ENCODE peak calls at places on chromosomes 13 and 19, in four cellular contexts. B, R, X and O are unnamed samples.

GRCh38 chr13:109680288-109680687 is 106.1 kb downstream of the IRS2 start:
- DNase-seq in B (no peak), X (no peak), R (no peak), O (no peak)

GRCh38 chr13:51795419-51795818 is 8.5 kb downstream of the DHRS12 start:
- DNase-seq in B (no peak), X (no peak), R (no peak), O (no peak)

GRCh38 chr13:28754698-28755545 is 36.2 kb upstream of the SLC46A3 start:
- DNase-seq in B (peak), R (no peak), X (peak), O (peak)

GRCh38 chr19:15161028-15161984 is 39.5 kb downstream of the NOTCH3 start:
- DNase-seq in R (no peak), B (peak), X (no peak), O (peak)

GRCh38 chr13:52127783-52128702 is 830 bp downstream of the NEK5 start:
- DNase-seq in X (peak), B (peak), R (peak), O (peak)

GRCh38 chr13:96632536-96633320 is 361.5 kb downstream of the OXGR1 start:
- DNase-seq in X (no peak), B (no peak), R (no peak), O (no peak)

GRCh38 chr13:30910676-30911075 is 4.6 kb downstream of the MEDAG start:
- DNase-seq in B (no peak), R (no peak), X (no peak), O (no peak)

GRCh38 chr13:31909889-31910551 is 121.6 kb upstream of the FRY start:
- DNase-seq in R (peak), X (no peak), B (peak), O (peak)

GRCh38 chr19:57675881-57676280 is 5.9 kb upstream of the ZNF551 start:
- DNase-seq in B (no peak), R (no peak), X (no peak), O (no peak)

GRCh38 chr13:76533251-76533650 is 353.0 kb downstream of the KCTD12 start:
- DNase-seq in B (peak), X (no peak), R (no peak), O (no peak)

GRCh38 chr19:16134510-16134909 is 9.0 kb upstream of the HSH2D start:
- DNase-seq in B (no peak), R (peak), X (no peak), O (no peak)

GRCh38 chr19:9789066-9789465 is 20.5 kb upstream of the ZNF846 start:
- DNase-seq in B (no peak), X (no peak), R (no peak), O (peak)

GRCh38 chr13:94209110-94209509 is 270.4 kb downstream of the DCT start:
- DNase-seq in X (no peak), B (no peak), R (no peak), O (no peak)

GRCh38 chr19:54415901-54416621 is 797 bp downstream of the TTYH1 start:
- DNase-seq in B (no peak), X (peak), R (no peak), O (no peak)

GRCh38 chr19:46746281-46746965 is at the start of gene STRN4:
- DNase-seq in B (no peak), R (no peak), X (peak), O (peak)

GRCh38 chr13:36475468-36475867 is 43.2 kb downstream of the CCNA1 start:
- DNase-seq in B (no peak), X (no peak), R (no peak), O (peak)

GRCh38 chr13:47112205-47112896 is 215.5 kb upstream of the HTR2A start:
- DNase-seq in R (no peak), B (no peak), X (no peak), O (peak)

GRCh38 chr13:40344270-40345148 is 321.9 kb downstream of the FOXO1 start:
- DNase-seq in X (peak), R (peak), B (no peak), O (no peak)

GRCh38 chr13:50159613-50160012 is 144.4 kb downstream of the KCNRG start:
- DNase-seq in R (no peak), B (no peak), X (no peak), O (no peak)

GRCh38 chr13:109146912-109147624 is 517.7 kb downstream of the MYO16 start:
- DNase-seq in X (no peak), B (peak), R (no peak), O (no peak)

GRCh38 chr19:50384685-50385535 is 763 bp downstream of the POLD1 start:
- DNase-seq in X (no peak), B (peak), R (no peak), O (peak)

GRCh38 chr19:43572172-43572588 is 3.1 kb downstream of the XRCC1 start:
- DNase-seq in X (no peak), B (no peak), R (no peak), O (no peak)

GRCh38 chr13:76982051-76982450 is 9.8 kb upstream of the CLN5 start:
- DNase-seq in R (no peak), X (no peak), B (no peak), O (no peak)

GRCh38 chr13:66794340-66795031 is 435.6 kb downstream of the PCDH9 start:
- DNase-seq in X (no peak), R (no peak), B (no peak), O (peak)

GRCh38 chr19:55620410-55620809 is 4.0 kb downstream of the ZNF784 start:
- DNase-seq in R (no peak), B (peak), X (no peak), O (no peak)
- TF ChIP-seq CHD1 in R (no peak), B (no peak), X (no peak), O (no peak)

GRCh38 chr13:111126509-111126908 is 11.4 kb downstream of the ARHGEF7 start:
- DNase-seq in B (no peak), R (no peak), X (no peak), O (no peak)
- TF ChIP-seq CHD1 in B (no peak), R (no peak), X (no peak), O (no peak)

DNA sequence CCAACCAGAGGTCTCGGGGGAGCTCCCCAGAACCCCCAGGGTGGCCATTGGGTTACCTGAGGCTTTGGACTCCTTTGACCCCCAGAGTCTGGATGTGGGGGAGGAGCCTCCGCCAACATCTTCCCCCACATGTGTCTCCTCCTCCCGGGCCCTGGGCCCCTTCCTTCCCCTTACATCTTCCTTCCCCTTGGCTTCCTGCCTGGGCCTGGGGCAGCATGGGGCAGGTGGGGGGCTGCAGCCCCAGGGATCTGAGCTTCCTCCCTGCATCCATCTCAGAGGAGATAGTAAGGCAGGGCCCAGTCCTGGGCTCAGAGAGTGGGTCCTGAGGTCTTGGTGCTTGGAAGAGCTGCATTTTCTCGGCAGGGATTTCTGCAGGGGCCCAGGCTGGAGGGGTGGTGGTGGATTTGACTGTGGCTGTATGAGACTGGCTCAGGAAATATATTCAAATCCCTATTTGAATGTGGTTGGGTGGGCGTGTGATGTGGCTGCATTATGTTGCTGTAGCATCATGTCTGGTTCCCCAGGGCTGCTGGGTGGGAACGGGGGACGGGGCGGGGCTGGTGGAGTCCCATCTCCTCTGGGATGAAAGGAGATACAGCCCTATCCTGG is 919 bp downstream of the VAV1 start:
- DNase-seq in X (no peak), R (peak), B (no peak), O (no peak)
- TF ChIP-seq CHD1 in X (no peak), R (no peak), B (no peak), O (no peak)

GRCh38 chr13:111659842-111660241 is 339.4 kb downstream of the TEX29 start:
- DNase-seq in R (no peak), X (peak), B (no peak), O (no peak)

GRCh38 chr13:111657013-111657412 is 336.6 kb downstream of the TEX29 start:
- DNase-seq in X (no peak), R (no peak), B (no peak), O (no peak)

GRCh38 chr13:111659236-111659635 is 338.8 kb downstream of the TEX29 start:
- DNase-seq in X (no peak), B (no peak), R (no peak), O (no peak)

GRCh38 chr13:111656439-111656838 is 336.0 kb downstream of the TEX29 start:
- DNase-seq in X (no peak), B (no peak), R (no peak), O (no peak)

GRCh38 chr13:111658150-111659100 is 338.0 kb downstream of the TEX29 start:
- DNase-seq in X (peak), R (no peak), B (no peak), O (no peak)
- TF ChIP-seq CHD1 in X (no peak), R (no peak), B (no peak), O (no peak)

DNA sequence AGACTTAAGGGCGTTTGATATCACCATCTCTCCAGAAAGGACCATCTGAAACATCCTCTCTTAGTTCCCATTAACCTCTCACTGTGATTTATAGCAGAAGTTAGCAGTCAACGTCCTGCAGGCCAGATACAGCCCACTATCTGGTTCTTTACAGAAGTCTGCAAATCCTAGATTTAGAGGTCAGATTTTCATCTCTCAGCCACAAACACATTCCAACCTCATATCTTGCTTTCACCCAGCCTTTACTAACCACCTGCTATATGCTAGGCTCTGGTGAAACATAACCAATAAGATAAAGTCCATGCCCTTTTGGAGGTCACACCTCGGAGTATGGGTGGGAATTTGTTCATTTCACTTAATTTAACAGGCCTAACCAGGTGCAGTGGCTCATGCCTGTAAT is 76.8 kb upstream of the CACNA1A start:
- DNase-seq in X (no peak), B (no peak), R (no peak), O (no peak)
- TF ChIP-seq CHD1 in X (no peak), B (no peak), R (no peak), O (no peak)

GRCh38 chr19:2335848-2336247 is 7.4 kb downstream of the SPPL2B start:
- DNase-seq in B (no peak), X (no peak), R (no peak), O (no peak)

GRCh38 chr19:2333807-2334211 is 5.3 kb downstream of the SPPL2B start:
- DNase-seq in R (no peak), X (peak), B (no peak), O (no peak)

GRCh38 chr19:2334986-2335846 is 6.7 kb downstream of the SPPL2B start:
- DNase-seq in B (no peak), X (peak), R (no peak), O (no peak)

GRCh38 chr19:2333027-2333806 is 4.7 kb downstream of the SPPL2B start:
- DNase-seq in B (no peak), X (peak), R (no peak), O (no peak)

GRCh38 chr19:2334426-2334825 is 5.9 kb downstream of the SPPL2B start:
- DNase-seq in R (no peak), X (no peak), B (no peak), O (no peak)
- TF ChIP-seq CHD1 in R (no peak), X (no peak), B (no peak), O (no peak)

GRCh38 chr19:45396389-45397260 is 8.2 kb downstream of the PPP1R13L start:
- DNase-seq in B (no peak), R (no peak), X (peak), O (no peak)

GRCh38 chr19:45402469-45403070 is 2.3 kb downstream of the PPP1R13L start:
- DNase-seq in B (no peak), X (peak), R (no peak), O (peak)

GRCh38 chr19:45403272-45403671 is 1.6 kb downstream of the PPP1R13L start:
- DNase-seq in X (no peak), B (no peak), R (no peak), O (no peak)

GRCh38 chr19:45401815-45402468 is 2.9 kb downstream of the PPP1R13L start:
- DNase-seq in R (no peak), B (no peak), X (no peak), O (no peak)

GRCh38 chr19:45400192-45400591 is 4.7 kb downstream of the PPP1R13L start:
- DNase-seq in X (no peak), B (no peak), R (no peak), O (no peak)
- TF ChIP-seq CHD1 in X (no peak), B (no peak), R (no peak), O (no peak)

GRCh38 chr19:20472854-20473253 is 92.7 kb downstream of the ZNF737 start:
- DNase-seq in X (no peak), B (no peak), R (no peak), O (no peak)

GRCh38 chr19:20470345-20471119 is 95.0 kb downstream of the ZNF737 start:
- DNase-seq in R (no peak), B (no peak), X (no peak), O (no peak)

GRCh38 chr19:20471441-20471840 is 94.1 kb downstream of the ZNF737 start:
- DNase-seq in X (no peak), R (no peak), B (no peak), O (no peak)
- TF ChIP-seq CHD1 in X (no peak), R (no peak), B (no peak), O (no peak)

GRCh38 chr19:31448221-31448657 is 99.0 kb upstream of the TSHZ3 start:
- DNase-seq in X (no peak), B (peak), R (no peak), O (no peak)
- TF ChIP-seq CHD1 in X (no peak), B (no peak), R (no peak), O (no peak)

GRCh38 chr19:17352608-17353280 is 15.4 kb downstream of the GTPBP3 start:
- DNase-seq in X (no peak), B (no peak), R (no peak), O (no peak)
- TF ChIP-seq CHD1 in X (no peak), B (no peak), R (no peak), O (no peak)